ENCODE peak calls at places on chromosomes 16 and 17, in five cellular contexts. One of them, this sample, is unnamed.

GRCh38 chr17:59607817-59608403 is 11.8 kb upstream of the CLTC start:
- DNase-seq in GM04503: no peak
- DNase-seq in RWPE1: no peak
- DNase-seq in small intestine: no peak
- DNase-seq in NCI-H524: peak
- DNase-seq in this sample: no peak

GRCh38 chr17:81978901-81979298 is 1.5 kb downstream of the ASPSCR1 start:
- DNase-seq in GM04503: no peak
- DNase-seq in RWPE1: no peak
- DNase-seq in small intestine: peak
- DNase-seq in NCI-H524: no peak
- DNase-seq in this sample: no peak

GRCh38 chr16:20051611-20052010 is 22.1 kb downstream of the GPR139 start:
- DNase-seq in GM04503: no peak
- DNase-seq in RWPE1: no peak
- DNase-seq in small intestine: no peak
- DNase-seq in NCI-H524: no peak
- DNase-seq in this sample: no peak

GRCh38 chr17:47693667-47694017 is 319 bp upstream of the TBKBP1 start:
- DNase-seq in GM04503: no peak
- DNase-seq in RWPE1: no peak
- DNase-seq in small intestine: no peak
- DNase-seq in NCI-H524: peak
- DNase-seq in this sample: no peak

GRCh38 chr17:81665205-81666091 is 957 bp downstream of the OXLD1 start:
- DNase-seq in GM04503: no peak
- DNase-seq in RWPE1: peak
- DNase-seq in small intestine: no peak
- DNase-seq in NCI-H524: peak
- DNase-seq in this sample: no peak

GRCh38 chr17:65696739-65697394 is 135.4 kb upstream of the AXIN2 start:
- DNase-seq in GM04503: no peak
- DNase-seq in RWPE1: no peak
- DNase-seq in small intestine: no peak
- DNase-seq in NCI-H524: no peak
- DNase-seq in this sample: no peak

GRCh38 chr16:4407543-4408322 is 8.7 kb downstream of the CORO7 start:
- DNase-seq in GM04503: no peak
- DNase-seq in RWPE1: no peak
- DNase-seq in small intestine: no peak
- DNase-seq in NCI-H524: no peak
- DNase-seq in this sample: no peak

GRCh38 chr16:85924675-85925074 is 25.7 kb downstream of the IRF8 start:
- DNase-seq in GM04503: no peak
- DNase-seq in RWPE1: peak
- DNase-seq in small intestine: no peak
- DNase-seq in NCI-H524: no peak
- DNase-seq in this sample: no peak

GRCh38 chr16:82118749-82119148 is 51.3 kb downstream of the MPHOSPH6 start:
- DNase-seq in GM04503: no peak
- DNase-seq in RWPE1: no peak
- DNase-seq in small intestine: no peak
- DNase-seq in NCI-H524: no peak
- DNase-seq in this sample: no peak